ENCODE peak calls at places on chromosomes 2 and 18, in ten cellular contexts. B is DND-41; M is right lobe of liver; Z is thyroid gland; F is sigmoid colon; R is tibial artery; X is heart right ventricle; A is tibial nerve; L is CD8-positive, alpha-beta T cell; U is brain microvascular endothelial cell. C is an unnamed sample.

GRCh38 chr2:120225549-120226065 is 2.4 kb upstream of the TMEM185B start:
- DNase-seq in B (no peak), M (no peak), Z (no peak), F (peak; percentile 49), R (peak; percentile 65), X (no peak), A (no peak), L (no peak), U (no peak), C (no peak)

GRCh38 chr2:177778472-177778871 is 294.1 kb downstream of the PDE11A start:
- DNase-seq in B (no peak), M (no peak), Z (no peak), F (no peak), R (no peak), X (no peak), A (no peak), L (no peak), U (no peak), C (no peak)

GRCh38 chr18:77124452-77124922 is 8.1 kb downstream of the MBP start:
- DNase-seq in B (peak; percentile 89), M (peak; percentile 44), Z (no peak), F (peak; percentile 63), R (no peak), X (no peak), A (no peak), L (peak; percentile 65), U (no peak), C (no peak)

GRCh38 chr2:149166958-149167810 is 128.7 kb downstream of the LYPD6B start:
- DNase-seq in B (peak; percentile 80), M (no peak), Z (no peak), F (no peak), R (no peak), X (no peak), A (no peak), L (peak; percentile 51), U (no peak), C (no peak)

GRCh38 chr2:240024766-240025165 is 376 bp downstream of the NDUFA10 start:
- DNase-seq in B (peak; percentile 24), M (no peak), Z (no peak), F (no peak), R (peak; percentile 61), X (no peak), A (no peak), L (peak; percentile 25), U (no peak), C (no peak)

GRCh38 chr18:13284330-13285027 is 65.9 kb downstream of the LDLRAD4 start:
- DNase-seq in B (no peak), M (no peak), Z (no peak), F (no peak), R (peak; percentile 77), X (no peak), A (no peak), L (peak; percentile 15), U (no peak), C (no peak)

GRCh38 chr2:98191880-98192279 is 104.9 kb downstream of the VWA3B start:
- DNase-seq in B (no peak), M (no peak), Z (no peak), F (no peak), R (no peak), X (peak; percentile 13), A (no peak), L (no peak), U (no peak), C (no peak)

GRCh38 chr2:71780162-71780561 is 326.8 kb downstream of the DYSF start:
- DNase-seq in B (no peak), M (no peak), Z (no peak), F (no peak), R (peak; percentile 40), X (no peak), A (no peak), L (no peak), U (no peak), C (no peak)

GRCh38 chr2:24439971-24440340 is 51.1 kb upstream of the NCOA1 start:
- DNase-seq in B (no peak), M (no peak), Z (no peak), F (no peak), R (no peak), X (no peak), A (no peak), L (no peak), U (no peak), C (no peak)

GRCh38 chr2:154992826-154993225 is 294.3 kb downstream of the KCNJ3 start:
- DNase-seq in B (no peak), M (no peak), Z (no peak), F (no peak), R (no peak), X (peak; percentile 11), A (no peak), L (no peak), U (no peak), C (no peak)

GRCh38 chr18:25737710-25738251 is 352.6 kb downstream of the SS18 start:
- DNase-seq in B (no peak), M (no peak), Z (no peak), F (no peak), R (no peak), X (no peak), A (peak; percentile 57), L (no peak), U (peak; percentile 89), C (peak; percentile 70)

GRCh38 chr2:160028431-160029269 is 33.8 kb downstream of the PLA2R1 start:
- DNase-seq in B (no peak), M (no peak), Z (peak; percentile 79), F (no peak), R (no peak), X (no peak), A (no peak), L (no peak), U (peak; percentile 25), C (no peak)

GRCh38 chr2:191740016-191740419 is 62.1 kb downstream of the NABP1 start:
- DNase-seq in B (peak; percentile 82), M (no peak), Z (no peak), F (no peak), R (no peak), X (no peak), A (no peak), L (peak; percentile 29), U (no peak), C (no peak)

GRCh38 chr18:21663615-21664014 is 41.0 kb downstream of the ABHD3 start:
- DNase-seq in B (no peak), M (no peak), Z (no peak), F (no peak), R (no peak), X (no peak), A (peak; percentile 19), L (no peak), U (peak; percentile 37), C (no peak)

GRCh38 chr2:160294339-160294803 is 94.3 kb upstream of the ITGB6 start:
- DNase-seq in B (no peak), M (peak; percentile 60), Z (peak; percentile 23), F (peak; percentile 83), R (no peak), X (peak; percentile 66), A (peak; percentile 50), L (no peak), U (peak; percentile 85), C (no peak)

GRCh38 chr2:20929721-20930120 is 106.8 kb upstream of the LDAH start:
- DNase-seq in B (no peak), M (no peak), Z (no peak), F (no peak), R (no peak), X (no peak), A (no peak), L (no peak), U (no peak), C (no peak)
- H3K4me3 ChIP-seq in B (no peak overlapping the region), M (no peak overlapping the region), Z (no peak overlapping the region), F (no peak overlapping the region), R (no peak overlapping the region), X (no peak overlapping the region), A (no peak overlapping the region), L (no peak overlapping the region), U (no peak overlapping the region), C (no peak overlapping the region)

DNA sequence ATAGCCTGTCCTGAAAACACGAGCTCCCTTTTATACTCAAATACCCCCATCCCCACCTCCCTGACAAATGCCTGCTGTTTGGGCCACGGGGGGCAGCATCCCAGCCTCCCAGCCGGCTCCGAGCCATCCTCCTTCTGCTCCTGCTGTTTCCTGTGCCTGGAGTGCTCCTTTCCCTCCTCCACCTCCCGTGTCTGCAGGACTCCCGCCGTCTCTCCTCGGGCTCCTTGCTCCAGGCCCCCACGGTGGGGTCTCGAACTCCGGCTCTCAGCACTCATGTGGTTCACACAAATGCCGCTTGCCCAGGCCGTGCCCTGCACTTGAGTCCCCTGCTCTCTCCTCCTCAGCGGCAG is 52.2 kb upstream of the PXDN start:
- DNase-seq in B (no peak), M (no peak), Z (no peak), F (no peak), R (no peak), X (no peak), A (no peak), L (no peak), U (no peak), C (no peak)
- H3K27me3 ChIP-seq in B (peaks cover 3% of the 10 kb centered on the region), M (no peaks in the 10 kb centered on the region), Z (no peaks in the 10 kb centered on the region), F (no peaks in the 10 kb centered on the region), R (no peaks in the 10 kb centered on the region), X (no peaks in the 10 kb centered on the region), A (no peaks in the 10 kb centered on the region), L (no peaks in the 10 kb centered on the region), U (no peaks in the 10 kb centered on the region), C (no peaks in the 10 kb centered on the region)

GRCh38 chr2:169983506-169983905 is 156.3 kb downstream of the UBR3 start:
- DNase-seq in B (no peak), M (no peak), Z (no peak), F (no peak), R (no peak), X (no peak), A (no peak), L (no peak), U (no peak), C (no peak)
- TF ChIP-seq CTCF in B (no peak), M (no peak), Z (no peak), F (no peak), R (no peak), X (no peak), A (no peak), L (no peak), U (peak; percentile 38), C (no peak)

GRCh38 chr2:112301973-112302372 is 26.6 kb downstream of the ZC3H6 start:
- DNase-seq in B (no peak), M (no peak), Z (no peak), F (no peak), R (no peak), X (no peak), A (no peak), L (no peak), U (no peak), C (no peak)

GRCh38 chr2:112293636-112294401 is 18.4 kb downstream of the ZC3H6 start:
- DNase-seq in B (no peak), M (no peak), Z (no peak), F (no peak), R (no peak), X (no peak), A (no peak), L (no peak), U (no peak), C (no peak)

GRCh38 chr2:112290638-112291037 is 15.2 kb downstream of the ZC3H6 start:
- DNase-seq in B (no peak), M (no peak), Z (no peak), F (no peak), R (no peak), X (no peak), A (no peak), L (no peak), U (no peak), C (no peak)

GRCh38 chr2:112301171-112301584 is 25.8 kb downstream of the ZC3H6 start:
- DNase-seq in B (no peak), M (no peak), Z (no peak), F (no peak), R (no peak), X (no peak), A (no peak), L (no peak), U (peak; percentile 81), C (no peak)

GRCh38 chr2:112296407-112296806 is 21.0 kb downstream of the ZC3H6 start:
- DNase-seq in B (no peak), M (no peak), Z (no peak), F (no peak), R (no peak), X (no peak), A (no peak), L (no peak), U (no peak), C (no peak)
- H3K4me3 ChIP-seq in B (no peak overlapping the region), M (no peak overlapping the region), Z (no peak overlapping the region), F (no peak overlapping the region), R (no peak overlapping the region), X (no peak overlapping the region), A (no peak overlapping the region), L (no peak overlapping the region), U (no peak overlapping the region), C (no peak overlapping the region)

C was measured in kidney epithelial cell.